ENCODE peak calls at places on chromosomes 7 and 10, in ten cellular contexts. O is AG04450; V is fibroblast of lung; J is body of pancreas; G is mammary epithelial cell; L is BE2C; Y is GM06990; W is HCT116; F is CD8-positive, alpha-beta T cell; Z is lower lobe of right lung. P is an unnamed sample. For H3K27me3, the result is how much of the 10 kb centered on the place peaks cover.

GRCh38 chr7:97119747-97120146 is 2.2 kb downstream of the SDHAF3 start:
- DNase-seq in O (no peak), V (no peak), J (no peak), G (no peak), L (no peak), Y (no peak), W (no peak), F (no peak), Z (no peak), P (no peak)

GRCh38 chr10:45052700-45053099 is 52.0 kb downstream of the ZNF22 start:
- DNase-seq in O (no peak), V (no peak), J (no peak), G (no peak), L (no peak), Y (no peak), W (no peak), F (no peak), Z (no peak), P (no peak)

GRCh38 chr7:158016171-158017087 is 571.2 kb downstream of the PTPRN2 start:
- DNase-seq in O (no peak), V (peak), J (peak), G (no peak), L (no peak), Y (no peak), W (no peak), F (no peak), Z (no peak), P (no peak)

GRCh38 chr7:42137941-42138340 is 99.1 kb downstream of the GLI3 start:
- DNase-seq in O (no peak), V (no peak), J (no peak), G (no peak), L (no peak), Y (no peak), W (no peak), F (no peak), Z (no peak), P (no peak)

GRCh38 chr10:124717358-124717757 is 26.8 kb downstream of the FAM53B start:
- DNase-seq in O (no peak), V (no peak), J (no peak), G (no peak), L (no peak), Y (no peak), W (no peak), F (no peak), Z (no peak), P (no peak)

GRCh38 chr10:44069573-44069972 is 315.3 kb downstream of the CXCL12 start:
- DNase-seq in O (no peak), V (peak), J (no peak), G (no peak), L (no peak), Y (no peak), W (no peak), F (no peak), Z (no peak), P (no peak)

GRCh38 chr10:28569506-28570159 is 36.7 kb downstream of the WAC start:
- DNase-seq in O (peak), V (peak), J (no peak), G (peak), L (no peak), Y (no peak), W (no peak), F (no peak), Z (no peak), P (no peak)

GRCh38 chr10:77111611-77112550 is 525.7 kb downstream of the KCNMA1 start:
- DNase-seq in O (peak), V (peak), J (peak), G (peak), L (peak), Y (no peak), W (peak), F (no peak), Z (no peak), P (peak)

GRCh38 chr10:76080991-76081390 is 649.6 kb downstream of the LRMDA start:
- DNase-seq in O (no peak), V (peak), J (no peak), G (peak), L (no peak), Y (no peak), W (no peak), F (no peak), Z (no peak), P (no peak)

GRCh38 chr7:21364838-21365267 is 63.0 kb upstream of the SP4 start:
- DNase-seq in O (no peak), V (no peak), J (no peak), G (peak), L (no peak), Y (peak), W (no peak), F (no peak), Z (no peak), P (no peak)

GRCh38 chr10:11798862-11799735 is 24.1 kb upstream of the PROSER2 start:
- DNase-seq in O (no peak), V (no peak), J (no peak), G (no peak), L (no peak), Y (no peak), W (no peak), F (no peak), Z (no peak), P (no peak)

GRCh38 chr7:53350241-53350640 is 314.8 kb downstream of the POM121L12 start:
- DNase-seq in O (no peak), V (no peak), J (no peak), G (no peak), L (peak), Y (no peak), W (no peak), F (no peak), Z (no peak), P (peak)

GRCh38 chr7:157987906-157988305 is 599.7 kb downstream of the PTPRN2 start:
- DNase-seq in O (no peak), V (no peak), J (no peak), G (no peak), L (no peak), Y (no peak), W (no peak), F (no peak), Z (no peak), P (no peak)

GRCh38 chr7:21256310-21256877 is 171.5 kb upstream of the SP4 start:
- DNase-seq in O (no peak), V (peak), J (no peak), G (peak), L (peak), Y (no peak), W (peak), F (no peak), Z (no peak), P (no peak)

GRCh38 chr7:63040966-63041610 is 957.6 kb upstream of the ZNF722 start:
- DNase-seq in O (no peak), V (no peak), J (no peak), G (no peak), L (no peak), Y (no peak), W (no peak), F (no peak), Z (no peak), P (no peak)

GRCh38 chr7:23696916-23697441 is 13.0 kb upstream of the STK31 start:
- DNase-seq in O (no peak), V (peak), J (peak), G (peak), L (peak), Y (peak), W (peak), F (peak), Z (peak), P (peak)
- TF ChIP-seq CTCF in O (peak), V (peak), J (peak), G (peak), L (peak), Y (peak), W (peak), F (peak), Z (peak), P (peak)

GRCh38 chr7:55590517-55591281 is 18.4 kb upstream of the VOPP1 start:
- DNase-seq in O (no peak), V (no peak), J (no peak), G (no peak), L (no peak), Y (no peak), W (no peak), F (no peak), Z (no peak), P (no peak)

GRCh38 chr7:55588379-55588699 is 16.0 kb upstream of the VOPP1 start:
- DNase-seq in O (no peak), V (no peak), J (no peak), G (no peak), L (no peak), Y (no peak), W (no peak), F (no peak), Z (no peak), P (no peak)

GRCh38 chr7:55589905-55590304 is 17.6 kb upstream of the VOPP1 start:
- DNase-seq in O (no peak), V (no peak), J (no peak), G (no peak), L (no peak), Y (no peak), W (no peak), F (no peak), Z (no peak), P (no peak)

GRCh38 chr7:55587687-55588378 is 15.5 kb upstream of the VOPP1 start:
- DNase-seq in O (no peak), V (no peak), J (no peak), G (no peak), L (no peak), Y (no peak), W (no peak), F (no peak), Z (no peak), P (no peak)

GRCh38 chr7:55588976-55589604 is 16.8 kb upstream of the VOPP1 start:
- DNase-seq in O (no peak), V (no peak), J (no peak), G (no peak), L (no peak), Y (no peak), W (no peak), F (no peak), Z (no peak), P (no peak)
- H3K27me3 ChIP-seq in O (under half), V (under half), J (under half), G (under half), L (under half), Y (under half), W (under half), F (under half), Z (under half), P (under half)

GRCh38 chr10:59465089-59465488 is 102.7 kb upstream of the FAM13C start:
- DNase-seq in O (peak), V (peak), J (no peak), G (peak), L (no peak), Y (no peak), W (no peak), F (no peak), Z (no peak), P (peak)
- TF ChIP-seq CTCF in O (peak), V (peak), J (no peak), G (peak), L (peak), Y (no peak), W (peak), F (no peak), Z (no peak), P (peak)

GRCh38 chr10:119384127-119384526 is 158.4 kb downstream of the RGS10 start:
- DNase-seq in O (no peak), V (no peak), J (no peak), G (no peak), L (no peak), Y (no peak), W (no peak), F (no peak), Z (no peak), P (no peak)
- H3K27me3 ChIP-seq in O (under half), V (under half), J (under half), G (under half), L (under half), Y (under half), W (under half), F (under half), Z (under half), P (under half)

DNA sequence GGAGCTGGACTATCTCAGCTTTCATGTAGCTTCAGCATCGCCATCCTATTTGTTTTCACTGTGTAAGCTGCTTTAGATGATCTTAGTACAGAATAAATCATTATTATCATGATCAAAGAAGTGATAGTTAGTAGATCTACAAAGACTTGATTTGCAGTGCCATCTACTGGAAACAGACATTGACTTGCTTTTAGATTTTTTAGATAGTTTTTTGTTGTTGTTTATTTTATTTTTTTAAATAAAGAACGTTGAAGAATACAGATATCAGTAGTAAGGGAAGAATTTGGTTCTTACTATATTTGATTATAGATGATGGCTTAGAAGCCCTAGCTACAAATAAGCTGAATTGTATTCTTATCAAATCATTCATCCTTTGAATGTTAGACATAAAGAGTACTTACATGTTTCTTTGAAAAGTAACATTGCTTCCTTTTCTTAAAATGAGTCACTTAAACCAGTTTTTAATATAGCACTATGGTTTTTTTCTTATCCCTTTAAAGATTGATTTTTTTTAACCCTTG is 6.3 kb upstream of the SFMBT2 start:
- DNase-seq in O (peak), V (peak), J (no peak), G (no peak), L (no peak), Y (peak), W (peak), F (no peak), Z (no peak), P (no peak)
- TF ChIP-seq CTCF in O (peak), V (peak), J (peak), G (peak), L (peak), Y (peak), W (peak), F (peak), Z (peak), P (no peak)

DNA sequence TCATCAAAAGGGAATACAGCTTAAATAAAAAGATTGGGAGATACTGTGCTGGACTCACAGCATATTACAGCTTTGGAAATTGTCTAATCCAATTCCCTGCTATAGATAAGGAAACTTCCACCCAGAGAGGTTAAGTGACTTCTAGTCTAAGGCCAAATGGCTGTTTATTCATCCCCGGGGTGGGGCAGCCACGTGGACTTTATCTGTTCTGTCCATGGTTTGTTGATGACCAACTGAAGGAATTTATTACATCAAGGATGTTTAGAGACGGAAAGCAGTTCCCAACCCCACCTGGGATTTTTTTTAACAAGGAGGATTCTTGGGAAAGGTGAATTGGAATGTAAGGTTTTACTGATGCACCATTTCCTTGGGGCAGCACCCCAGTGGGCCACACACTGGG is 88.6 kb downstream of the ATXN7L1 start:
- DNase-seq in O (no peak), V (no peak), J (no peak), G (no peak), L (no peak), Y (no peak), W (no peak), F (no peak), Z (no peak), P (no peak)
- H3K27me3 ChIP-seq in O (under half), V (under half), J (under half), G (under half), L (under half), Y (under half), W (under half), F (under half), Z (under half), P (under half)

GRCh38 chr7:142441074-142441403 is 183.2 kb upstream of the PRSS58 start:
- DNase-seq in O (no peak), V (no peak), J (no peak), G (no peak), L (no peak), Y (no peak), W (no peak), F (no peak), Z (no peak), P (no peak)

GRCh38 chr7:142443614-142444013 is 185.8 kb upstream of the PRSS58 start:
- DNase-seq in O (no peak), V (peak), J (no peak), G (no peak), L (no peak), Y (no peak), W (no peak), F (no peak), Z (no peak), P (no peak)

GRCh38 chr7:142450206-142450605 is 192.3 kb upstream of the PRSS58 start:
- DNase-seq in O (no peak), V (no peak), J (no peak), G (no peak), L (no peak), Y (no peak), W (no peak), F (no peak), Z (no peak), P (peak)

GRCh38 chr7:142440219-142441073 is 182.6 kb upstream of the PRSS58 start:
- DNase-seq in O (peak), V (peak), J (no peak), G (peak), L (no peak), Y (no peak), W (peak), F (no peak), Z (no peak), P (no peak)

DNA sequence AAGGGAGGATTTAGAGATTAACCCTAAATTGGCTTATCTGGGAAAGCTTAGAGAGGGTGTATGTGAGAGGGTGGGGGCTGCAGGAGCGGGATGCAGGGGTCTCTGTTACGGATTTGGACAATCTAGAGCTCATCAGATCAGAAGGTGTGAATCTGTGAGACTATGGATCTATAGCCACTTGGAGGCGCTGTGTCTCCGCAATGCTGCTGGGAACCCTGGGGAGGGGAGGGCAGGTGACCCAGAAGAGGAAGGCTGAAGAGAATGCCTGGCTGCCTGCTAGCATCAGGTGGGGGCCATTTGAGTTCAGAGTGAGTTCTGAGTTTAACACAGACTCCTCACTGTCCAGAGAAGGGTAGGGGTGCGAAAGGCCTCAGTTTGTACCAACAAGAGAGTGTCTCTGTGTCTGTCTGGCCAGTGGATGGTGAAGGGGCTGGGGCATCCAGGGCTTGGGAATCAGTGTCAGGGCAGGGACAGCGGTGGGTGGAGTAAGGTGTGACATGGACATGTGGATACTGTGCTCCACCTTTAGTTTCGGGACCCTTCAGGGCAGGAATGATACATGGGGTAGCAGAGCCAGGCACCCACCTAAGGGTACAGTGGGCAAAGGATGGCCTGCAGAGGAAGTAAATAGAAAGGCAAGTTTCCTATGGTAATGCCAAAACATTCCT is 187.3 kb upstream of the PRSS58 start:
- DNase-seq in O (no peak), V (no peak), J (no peak), G (no peak), L (no peak), Y (no peak), W (peak), F (peak), Z (no peak), P (peak)
- TF ChIP-seq CTCF in O (peak), V (peak), J (no peak), G (peak), L (no peak), Y (peak), W (peak), F (no peak), Z (no peak), P (peak)

GRCh38 chr7:25857376-25858067 is 294.5 kb upstream of the NFE2L3 start:
- DNase-seq in O (no peak), V (no peak), J (no peak), G (peak), L (no peak), Y (no peak), W (no peak), F (no peak), Z (no peak), P (peak)

GRCh38 chr7:25858200-25858561 is 293.8 kb upstream of the NFE2L3 start:
- DNase-seq in O (no peak), V (no peak), J (no peak), G (no peak), L (no peak), Y (no peak), W (no peak), F (no peak), Z (no peak), P (no peak)

GRCh38 chr7:25854059-25854458 is 297.9 kb upstream of the NFE2L3 start:
- DNase-seq in O (no peak), V (no peak), J (no peak), G (no peak), L (no peak), Y (no peak), W (no peak), F (no peak), Z (no peak), P (no peak)

GRCh38 chr7:25854608-25855497 is 297.1 kb upstream of the NFE2L3 start:
- DNase-seq in O (peak), V (peak), J (no peak), G (peak), L (peak), Y (no peak), W (peak), F (no peak), Z (no peak), P (peak)

GRCh38 chr7:25856056-25856780 is 295.8 kb upstream of the NFE2L3 start:
- DNase-seq in O (no peak), V (no peak), J (no peak), G (no peak), L (peak), Y (no peak), W (no peak), F (no peak), Z (no peak), P (peak)
- H3K27me3 ChIP-seq in O (under half), V (under half), J (under half), G (under half), L (under half), Y (under half), W (under half), F (half or more), Z (half or more), P (under half)